ENCODE peak calls at places on chromosomes 4 and X, in six cellular contexts. One of them, this sample, is unnamed. For H3K36me3, the result is how much of the 10 kb centered on the place peaks cover.

GRCh38 chr4:169251291-169252235 is 19.2 kb downstream of the SH3RF1 start:
- DNase-seq in prostate gland: no peak
- DNase-seq in spleen: no peak
- DNase-seq in HepG2: peak
- DNase-seq in GM12878: no peak
- DNase-seq in sigmoid colon: no peak
- DNase-seq in this sample: peak

GRCh38 chrX:69314436-69315348 is 149.4 kb upstream of the PJA1 start:
- DNase-seq in prostate gland: peak
- DNase-seq in spleen: peak
- DNase-seq in HepG2: no peak
- DNase-seq in GM12878: no peak
- DNase-seq in sigmoid colon: no peak
- DNase-seq in this sample: no peak

GRCh38 chrX:14963447-14964236 is 90.4 kb downstream of the MOSPD2 start:
- DNase-seq in prostate gland: no peak
- DNase-seq in spleen: no peak
- DNase-seq in HepG2: no peak
- DNase-seq in GM12878: no peak
- DNase-seq in sigmoid colon: no peak
- DNase-seq in this sample: peak

GRCh38 chr4:95537967-95538485 is 10.7 kb downstream of the UNC5C start:
- DNase-seq in prostate gland: no peak
- DNase-seq in spleen: no peak
- DNase-seq in HepG2: no peak
- DNase-seq in GM12878: no peak
- DNase-seq in sigmoid colon: no peak
- DNase-seq in this sample: no peak

GRCh38 chr4:103008875-103009729 is 10.4 kb downstream of the SLC9B1 start:
- DNase-seq in prostate gland: peak
- DNase-seq in spleen: no peak
- DNase-seq in HepG2: peak
- DNase-seq in GM12878: peak
- DNase-seq in sigmoid colon: no peak
- DNase-seq in this sample: peak

GRCh38 chr4:76892601-76893000 is 5.3 kb downstream of the SOWAHB start:
- DNase-seq in prostate gland: no peak
- DNase-seq in spleen: no peak
- DNase-seq in HepG2: no peak
- DNase-seq in GM12878: no peak
- DNase-seq in sigmoid colon: no peak
- DNase-seq in this sample: no peak

GRCh38 chr4:102612824-102613366 is 111.7 kb downstream of the NFKB1 start:
- DNase-seq in prostate gland: no peak
- DNase-seq in spleen: no peak
- DNase-seq in HepG2: no peak
- DNase-seq in GM12878: no peak
- DNase-seq in sigmoid colon: no peak
- DNase-seq in this sample: peak

GRCh38 chr4:38547052-38547451 is 116.9 kb upstream of the KLF3 start:
- DNase-seq in prostate gland: no peak
- DNase-seq in spleen: no peak
- DNase-seq in HepG2: no peak
- DNase-seq in GM12878: no peak
- DNase-seq in sigmoid colon: no peak
- DNase-seq in this sample: no peak

GRCh38 chr4:158530391-158530790 is 8.7 kb downstream of the RXFP1 start:
- DNase-seq in prostate gland: no peak
- DNase-seq in spleen: no peak
- DNase-seq in HepG2: no peak
- DNase-seq in GM12878: no peak
- DNase-seq in sigmoid colon: no peak
- DNase-seq in this sample: no peak

DNA sequence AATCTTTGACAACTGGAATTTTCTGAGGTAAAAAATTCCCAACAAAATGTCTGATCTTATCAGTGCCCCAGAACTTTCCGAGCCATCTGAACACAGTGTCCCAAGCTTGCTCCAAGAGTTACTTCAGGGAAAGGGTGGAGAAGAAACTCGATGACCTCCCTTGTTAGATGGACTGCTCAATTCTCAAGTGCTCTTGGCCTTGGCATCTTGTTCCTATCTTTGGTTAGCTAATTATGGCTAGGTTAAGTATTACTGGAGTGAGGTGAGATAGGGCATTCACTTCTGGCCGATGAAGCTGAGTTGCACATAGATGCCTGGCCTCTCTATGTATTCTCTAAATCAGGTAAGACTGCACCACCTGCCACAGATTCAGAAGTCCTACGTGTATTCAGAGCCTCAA is 9.1 kb upstream of the S100G start:
- DNase-seq in prostate gland: no peak
- DNase-seq in spleen: no peak
- DNase-seq in HepG2: no peak
- DNase-seq in GM12878: no peak
- DNase-seq in sigmoid colon: no peak
- DNase-seq in this sample: no peak
- TF ChIP-seq POLR2AphosphoS5 in prostate gland: no peak
- TF ChIP-seq POLR2AphosphoS5 in spleen: no peak
- TF ChIP-seq POLR2AphosphoS5 in HepG2: no peak
- TF ChIP-seq POLR2AphosphoS5 in GM12878: no peak
- TF ChIP-seq POLR2AphosphoS5 in sigmoid colon: no peak
- TF ChIP-seq POLR2AphosphoS5 in this sample: no peak

GRCh38 chrX:11190745-11191510 is 79.8 kb downstream of the HCCS start:
- DNase-seq in prostate gland: peak
- DNase-seq in spleen: no peak
- DNase-seq in HepG2: no peak
- DNase-seq in GM12878: no peak
- DNase-seq in sigmoid colon: no peak
- DNase-seq in this sample: no peak

GRCh38 chrX:11189097-11189496 is 78.0 kb downstream of the HCCS start:
- DNase-seq in prostate gland: no peak
- DNase-seq in spleen: no peak
- DNase-seq in HepG2: no peak
- DNase-seq in GM12878: no peak
- DNase-seq in sigmoid colon: no peak
- DNase-seq in this sample: no peak

GRCh38 chrX:11185861-11186260 is 74.7 kb downstream of the HCCS start:
- DNase-seq in prostate gland: no peak
- DNase-seq in spleen: no peak
- DNase-seq in HepG2: no peak
- DNase-seq in GM12878: no peak
- DNase-seq in sigmoid colon: no peak
- DNase-seq in this sample: no peak

GRCh38 chrX:11187001-11187400 is 75.9 kb downstream of the HCCS start:
- DNase-seq in prostate gland: no peak
- DNase-seq in spleen: no peak
- DNase-seq in HepG2: no peak
- DNase-seq in GM12878: no peak
- DNase-seq in sigmoid colon: no peak
- DNase-seq in this sample: no peak

DNA sequence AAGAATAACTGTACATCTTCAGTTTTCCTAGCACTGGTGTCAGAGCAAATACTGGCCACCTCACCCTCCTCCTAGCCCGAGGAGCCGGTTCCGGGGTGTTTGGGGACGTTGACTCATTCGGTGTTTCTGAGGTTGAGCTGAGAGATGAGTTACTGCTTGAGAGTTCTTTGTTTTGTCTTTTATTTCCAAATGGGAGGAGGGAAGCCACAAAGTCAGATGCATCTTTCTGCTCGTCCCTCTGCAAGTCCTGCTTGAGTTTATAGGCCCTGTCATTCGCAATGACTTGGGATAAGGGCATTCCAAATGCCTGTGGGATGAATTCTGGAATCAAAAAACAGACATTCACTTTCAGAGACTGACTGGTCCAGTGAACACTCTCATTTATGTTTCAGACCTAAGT is 77.5 kb downstream of the HCCS start:
- DNase-seq in prostate gland: no peak
- DNase-seq in spleen: no peak
- DNase-seq in HepG2: no peak
- DNase-seq in GM12878: no peak
- DNase-seq in sigmoid colon: no peak
- DNase-seq in this sample: no peak
- H3K36me3 ChIP-seq in prostate gland: under half
- H3K36me3 ChIP-seq in spleen: under half
- H3K36me3 ChIP-seq in HepG2: under half
- H3K36me3 ChIP-seq in GM12878: under half
- H3K36me3 ChIP-seq in sigmoid colon: under half
- H3K36me3 ChIP-seq in this sample: under half

GRCh38 chrX:150989420-150989819 is 6.3 kb downstream of the HMGB3 start:
- DNase-seq in prostate gland: no peak
- DNase-seq in spleen: no peak
- DNase-seq in HepG2: no peak
- DNase-seq in GM12878: no peak
- DNase-seq in sigmoid colon: no peak
- DNase-seq in this sample: no peak
- TF ChIP-seq POLR2AphosphoS5 in prostate gland: no peak
- TF ChIP-seq POLR2AphosphoS5 in spleen: no peak
- TF ChIP-seq POLR2AphosphoS5 in HepG2: no peak
- TF ChIP-seq POLR2AphosphoS5 in GM12878: no peak
- TF ChIP-seq POLR2AphosphoS5 in sigmoid colon: no peak
- TF ChIP-seq POLR2AphosphoS5 in this sample: no peak

DNA sequence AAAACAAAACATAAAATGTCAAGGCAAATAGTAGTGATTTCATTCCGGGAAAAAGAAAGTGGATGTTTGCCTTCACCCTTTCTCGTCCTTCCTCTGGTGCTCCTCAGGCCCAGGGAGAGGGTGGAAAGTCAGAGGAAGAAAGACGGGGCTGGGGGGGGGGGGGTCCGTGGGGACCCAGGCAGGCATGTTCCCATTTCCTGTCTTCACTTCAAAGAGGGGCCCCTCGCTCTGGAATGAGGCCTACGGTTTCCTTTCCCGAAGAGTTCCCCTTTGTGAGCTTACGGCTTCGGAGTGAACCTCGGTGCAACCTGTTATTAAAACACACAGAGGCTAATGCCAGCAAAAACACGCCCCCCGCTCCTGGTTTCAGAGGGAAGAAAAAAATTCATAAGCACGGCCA is 40.0 kb downstream of the SHOX start:
- DNase-seq in prostate gland: no peak
- DNase-seq in spleen: no peak
- DNase-seq in HepG2: no peak
- DNase-seq in GM12878: no peak
- DNase-seq in sigmoid colon: no peak
- DNase-seq in this sample: no peak
- H3K36me3 ChIP-seq in prostate gland: under half
- H3K36me3 ChIP-seq in spleen: under half
- H3K36me3 ChIP-seq in HepG2: under half
- H3K36me3 ChIP-seq in GM12878: under half
- H3K36me3 ChIP-seq in sigmoid colon: under half
- H3K36me3 ChIP-seq in this sample: under half

This sample was measured in endothelial cell of umbilical vein.